ENCODE peak calls at places on chromosomes 7 and 10, in five cellular contexts. One of them, this sample, is unnamed.
A peak's percentile ranks its signal among the peaks of the same experiment; 100 is the strongest.

GRCh38 chr7:45052011-45052410 is 36.8 kb downstream of the NACAD start:
- DNase-seq in NAMALWA: no peak
- DNase-seq in mesothelial cell of epicardium: no peak
- DNase-seq in activated CD4-positive, CD25-positive, alpha-beta regulatory T cell: no peak
- DNase-seq in hippocampal formation: no peak
- DNase-seq in this sample: no peak

GRCh38 chr10:51137741-51138529 is 63.6 kb downstream of the PRKG1 start:
- DNase-seq in NAMALWA: no peak
- DNase-seq in mesothelial cell of epicardium: no peak
- DNase-seq in activated CD4-positive, CD25-positive, alpha-beta regulatory T cell: no peak
- DNase-seq in hippocampal formation: no peak
- DNase-seq in this sample: no peak

GRCh38 chr7:117259626-117260025 is 63.2 kb downstream of the WNT2 start:
- DNase-seq in NAMALWA: no peak
- DNase-seq in mesothelial cell of epicardium: no peak
- DNase-seq in activated CD4-positive, CD25-positive, alpha-beta regulatory T cell: no peak
- DNase-seq in hippocampal formation: no peak
- DNase-seq in this sample: no peak

GRCh38 chr10:123132576-123133477 is 2.9 kb upstream of the HMX3 start:
- DNase-seq in NAMALWA: peak; percentile 88
- DNase-seq in mesothelial cell of epicardium: peak; percentile 88
- DNase-seq in activated CD4-positive, CD25-positive, alpha-beta regulatory T cell: peak; percentile 89
- DNase-seq in hippocampal formation: peak; percentile 74
- DNase-seq in this sample: peak; percentile 87

GRCh38 chr7:131488361-131488760 is 68.1 kb downstream of the PODXL start:
- DNase-seq in NAMALWA: peak; percentile 47
- DNase-seq in mesothelial cell of epicardium: no peak
- DNase-seq in activated CD4-positive, CD25-positive, alpha-beta regulatory T cell: no peak
- DNase-seq in hippocampal formation: no peak
- DNase-seq in this sample: no peak

GRCh38 chr10:79248341-79248931 is 98.8 kb upstream of the PPIF start:
- DNase-seq in NAMALWA: no peak
- DNase-seq in mesothelial cell of epicardium: no peak
- DNase-seq in activated CD4-positive, CD25-positive, alpha-beta regulatory T cell: no peak
- DNase-seq in hippocampal formation: peak; percentile 41
- DNase-seq in this sample: no peak

GRCh38 chr10:7410800-7411670 is at the start of gene SFMBT2:
- DNase-seq in NAMALWA: peak; percentile 82
- DNase-seq in mesothelial cell of epicardium: peak; percentile 64
- DNase-seq in activated CD4-positive, CD25-positive, alpha-beta regulatory T cell: no peak
- DNase-seq in hippocampal formation: peak; percentile 51
- DNase-seq in this sample: peak; percentile 57

GRCh38 chr7:27992755-27993478 is 187.7 kb downstream of the JAZF1 start:
- DNase-seq in NAMALWA: no peak
- DNase-seq in mesothelial cell of epicardium: no peak
- DNase-seq in activated CD4-positive, CD25-positive, alpha-beta regulatory T cell: no peak
- DNase-seq in hippocampal formation: peak; percentile 7
- DNase-seq in this sample: no peak

GRCh38 chr7:102991540-102992214 is 78.9 kb downstream of the LRRC17 start:
- DNase-seq in NAMALWA: no peak
- DNase-seq in mesothelial cell of epicardium: no peak
- DNase-seq in activated CD4-positive, CD25-positive, alpha-beta regulatory T cell: no peak
- DNase-seq in hippocampal formation: no peak
- DNase-seq in this sample: no peak

GRCh38 chr10:89297791-89298190 is 4.1 kb upstream of the IFIT2 start:
- DNase-seq in NAMALWA: no peak
- DNase-seq in mesothelial cell of epicardium: no peak
- DNase-seq in activated CD4-positive, CD25-positive, alpha-beta regulatory T cell: no peak
- DNase-seq in hippocampal formation: no peak
- DNase-seq in this sample: no peak

GRCh38 chr7:157329447-157329846 is 7.4 kb upstream of the DNAJB6 start:
- DNase-seq in NAMALWA: no peak
- DNase-seq in mesothelial cell of epicardium: no peak
- DNase-seq in activated CD4-positive, CD25-positive, alpha-beta regulatory T cell: no peak
- DNase-seq in hippocampal formation: no peak
- DNase-seq in this sample: no peak

GRCh38 chr10:91820144-91820543 is 21.9 kb downstream of the TNKS2 start:
- DNase-seq in NAMALWA: no peak
- DNase-seq in mesothelial cell of epicardium: no peak
- DNase-seq in activated CD4-positive, CD25-positive, alpha-beta regulatory T cell: no peak
- DNase-seq in hippocampal formation: no peak
- DNase-seq in this sample: no peak

GRCh38 chr10:3066317-3066931 is 924 bp upstream of the PFKP start:
- DNase-seq in NAMALWA: no peak
- DNase-seq in mesothelial cell of epicardium: no peak
- DNase-seq in activated CD4-positive, CD25-positive, alpha-beta regulatory T cell: no peak
- DNase-seq in hippocampal formation: no peak
- DNase-seq in this sample: no peak

GRCh38 chr7:99615989-99616358 is 772 bp upstream of the ZSCAN25 start:
- DNase-seq in NAMALWA: no peak
- DNase-seq in mesothelial cell of epicardium: no peak
- DNase-seq in activated CD4-positive, CD25-positive, alpha-beta regulatory T cell: no peak
- DNase-seq in hippocampal formation: no peak
- DNase-seq in this sample: no peak

GRCh38 chr10:30555465-30555864 is 74.1 kb downstream of the LYZL2 start:
- DNase-seq in NAMALWA: no peak
- DNase-seq in mesothelial cell of epicardium: no peak
- DNase-seq in activated CD4-positive, CD25-positive, alpha-beta regulatory T cell: no peak
- DNase-seq in hippocampal formation: no peak
- DNase-seq in this sample: no peak

GRCh38 chr7:65438593-65438992 is 64.9 kb downstream of the ZNF92 start:
- DNase-seq in NAMALWA: no peak
- DNase-seq in mesothelial cell of epicardium: no peak
- DNase-seq in activated CD4-positive, CD25-positive, alpha-beta regulatory T cell: no peak
- DNase-seq in hippocampal formation: no peak
- DNase-seq in this sample: no peak

GRCh38 chr10:8229153-8229552 is 174.7 kb downstream of the GATA3 start:
- DNase-seq in NAMALWA: no peak
- DNase-seq in mesothelial cell of epicardium: no peak
- DNase-seq in activated CD4-positive, CD25-positive, alpha-beta regulatory T cell: no peak
- DNase-seq in hippocampal formation: no peak
- DNase-seq in this sample: no peak

GRCh38 chr10:46096426-46096825 is 50.4 kb upstream of the MSMB start:
- DNase-seq in NAMALWA: no peak
- DNase-seq in mesothelial cell of epicardium: no peak
- DNase-seq in activated CD4-positive, CD25-positive, alpha-beta regulatory T cell: no peak
- DNase-seq in hippocampal formation: no peak
- DNase-seq in this sample: no peak

GRCh38 chr7:109864263-109864662 is 1226.7 kb upstream of the LRRN3 start:
- DNase-seq in NAMALWA: no peak
- DNase-seq in mesothelial cell of epicardium: no peak
- DNase-seq in activated CD4-positive, CD25-positive, alpha-beta regulatory T cell: no peak
- DNase-seq in hippocampal formation: no peak
- DNase-seq in this sample: no peak

GRCh38 chr10:14586901-14587300 is 187.8 kb downstream of the FAM107B start:
- DNase-seq in NAMALWA: no peak
- DNase-seq in mesothelial cell of epicardium: no peak
- DNase-seq in activated CD4-positive, CD25-positive, alpha-beta regulatory T cell: no peak
- DNase-seq in hippocampal formation: no peak
- DNase-seq in this sample: no peak

GRCh38 chr7:91850455-91850854 is 30.0 kb downstream of the MTERF1 start:
- DNase-seq in NAMALWA: no peak
- DNase-seq in mesothelial cell of epicardium: no peak
- DNase-seq in activated CD4-positive, CD25-positive, alpha-beta regulatory T cell: no peak
- DNase-seq in hippocampal formation: no peak
- DNase-seq in this sample: no peak

This sample was measured in progenitor cell of endocrine pancreas.